ENCODE peak calls at places on chromosome 16, in four cellular contexts. N, A, J and U are unnamed samples.

GRCh38 chr16:53022374-53022773 is 30.3 kb downstream of the CHD9NB start:
- DNase-seq in J (no peak), N (peak; percentile 26), A (peak; percentile 39), U (no peak)

GRCh38 chr16:2275476-2276450 is 7.8 kb upstream of the RNPS1 start:
- DNase-seq in N (no peak), J (no peak), A (no peak), U (no peak)

GRCh38 chr16:24838554-24839266 is 7.1 kb upstream of the SLC5A11 start:
- DNase-seq in N (no peak), J (no peak), A (no peak), U (peak; percentile 39)

GRCh38 chr16:88473666-88474534 is 20.8 kb downstream of the ZFPM1 start:
- DNase-seq in A (peak; percentile 89), N (peak; percentile 81), J (no peak), U (no peak)

GRCh38 chr16:68700120-68700519 is 37.0 kb upstream of the CDH1 start:
- DNase-seq in N (no peak), A (no peak), J (no peak), U (no peak)

GRCh38 chr16:80417706-80418105 is 123.1 kb upstream of the DYNLRB2 start:
- DNase-seq in N (no peak), J (no peak), A (no peak), U (no peak)

GRCh38 chr16:64589836-64590235 is 532.0 kb downstream of the CDH11 start:
- DNase-seq in J (no peak), N (no peak), A (no peak), U (no peak)

GRCh38 chr16:14392960-14393359 is 237.1 kb downstream of the PARN start:
- DNase-seq in A (no peak), J (no peak), N (no peak), U (no peak)

GRCh38 chr16:66167564-66168291 is 198.8 kb upstream of the CDH5 start:
- DNase-seq in N (no peak), A (no peak), J (no peak), U (no peak)

GRCh38 chr16:21645261-21645721 is 7.1 kb downstream of the IGSF6 start:
- DNase-seq in A (no peak), N (no peak), J (no peak), U (no peak)

GRCh38 chr16:17070882-17071592 is 399.7 kb downstream of the XYLT1 start:
- DNase-seq in J (no peak), A (peak; percentile 49), N (peak; percentile 26), U (peak; percentile 13)

GRCh38 chr16:27243725-27244362 is 24.7 kb downstream of the NSMCE1 start:
- DNase-seq in A (no peak), J (no peak), N (no peak), U (no peak)

GRCh38 chr16:68458551-68458950 is 10.2 kb upstream of the SMPD3 start:
- DNase-seq in J (no peak), N (no peak), A (no peak), U (no peak)

GRCh38 chr16:4064950-4065352 is 51.3 kb downstream of the ADCY9 start:
- DNase-seq in J (no peak), N (no peak), A (no peak), U (no peak)
- H3K4me3 ChIP-seq in J (no peak overlapping the region), N (no peak overlapping the region), A (peak overlapping the region; percentile 17), U (no peak overlapping the region)

DNA sequence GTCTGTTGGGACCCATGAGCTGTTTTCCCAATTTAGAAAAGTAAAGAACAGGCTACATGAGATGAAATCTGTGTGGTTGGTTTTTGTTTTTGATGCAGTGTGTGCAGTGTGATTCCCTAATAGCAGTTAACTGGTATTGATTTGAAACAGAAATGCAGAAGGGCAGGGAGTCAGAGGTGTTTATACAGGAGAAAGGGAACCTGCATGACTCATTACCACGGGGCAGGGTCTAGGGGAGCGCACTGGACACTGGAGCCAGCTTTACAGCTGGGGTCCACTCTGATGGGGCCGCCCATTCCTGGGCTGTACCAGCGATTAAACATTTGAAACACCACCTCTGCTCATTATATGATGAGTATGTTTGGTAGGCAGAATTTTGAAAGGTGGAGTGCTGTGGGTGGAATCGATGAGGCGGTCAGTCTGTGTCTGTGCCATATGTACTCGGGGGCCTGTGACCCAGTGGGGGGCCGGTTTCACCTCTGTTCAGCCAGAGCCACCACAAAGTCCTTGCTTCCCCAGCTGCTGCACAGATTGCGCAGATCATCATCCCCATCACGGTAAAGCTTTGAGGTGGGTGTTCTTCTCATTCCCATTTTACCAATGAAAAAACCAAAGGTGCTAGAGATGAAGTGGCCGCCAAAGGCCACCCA is 142.5 kb downstream of the CMIP start:
- DNase-seq in J (no peak), N (no peak), A (no peak), U (no peak)
- H3K4me1 ChIP-seq in J (no peaks in the 10 kb centered on the region), N (peaks cover 18% of the 10 kb centered on the region), A (peaks cover 38% of the 10 kb centered on the region), U (no peaks in the 10 kb centered on the region)

GRCh38 chr16:73054732-73055481 is 7.0 kb upstream of the ZFHX3 start:
- DNase-seq in J (no peak), A (no peak), N (no peak), U (no peak)

GRCh38 chr16:73056911-73057310 is 9.0 kb upstream of the ZFHX3 start:
- DNase-seq in J (no peak), N (no peak), A (no peak), U (no peak)

GRCh38 chr16:73057369-73058210 is 9.7 kb upstream of the ZFHX3 start:
- DNase-seq in J (no peak), N (peak; percentile 38), A (no peak), U (no peak)

GRCh38 chr16:73058221-73058615 is 10.3 kb upstream of the ZFHX3 start:
- DNase-seq in A (peak; percentile 62), N (peak; percentile 59), J (no peak), U (no peak)

GRCh38 chr16:73056383-73056782 is 8.5 kb upstream of the ZFHX3 start:
- DNase-seq in A (no peak), N (no peak), J (no peak), U (no peak)
- H3K4me3 ChIP-seq in A (peak overlapping the region; percentile 85), N (no peak overlapping the region), J (peak overlapping the region; percentile 51), U (peak overlapping the region; percentile 60)

GRCh38 chr16:56609463-56609921 is 1.1 kb downstream of the MT2A start:
- DNase-seq in A (peak; percentile 81), N (peak; percentile 62), J (peak; percentile 70), U (peak; percentile 84)
- H3K4me1 ChIP-seq in A (peaks cover 57% of the 10 kb centered on the region), N (peaks cover 46% of the 10 kb centered on the region), J (peaks cover 64% of the 10 kb centered on the region), U (no peaks in the 10 kb centered on the region)

GRCh38 chr16:10183606-10183959 is 1.4 kb upstream of the GRIN2A start:
- DNase-seq in J (no peak), A (no peak), N (no peak), U (no peak)

GRCh38 chr16:10180042-10180770 is 2.0 kb downstream of the GRIN2A start:
- DNase-seq in J (no peak), A (no peak), N (no peak), U (no peak)

GRCh38 chr16:10180771-10181163 is 1.5 kb downstream of the GRIN2A start:
- DNase-seq in A (no peak), N (peak; percentile 47), J (no peak), U (no peak)

GRCh38 chr16:10181196-10182162 is 749 bp downstream of the GRIN2A start:
- DNase-seq in A (peak; percentile 71), N (peak; percentile 77), J (no peak), U (no peak)

DNA sequence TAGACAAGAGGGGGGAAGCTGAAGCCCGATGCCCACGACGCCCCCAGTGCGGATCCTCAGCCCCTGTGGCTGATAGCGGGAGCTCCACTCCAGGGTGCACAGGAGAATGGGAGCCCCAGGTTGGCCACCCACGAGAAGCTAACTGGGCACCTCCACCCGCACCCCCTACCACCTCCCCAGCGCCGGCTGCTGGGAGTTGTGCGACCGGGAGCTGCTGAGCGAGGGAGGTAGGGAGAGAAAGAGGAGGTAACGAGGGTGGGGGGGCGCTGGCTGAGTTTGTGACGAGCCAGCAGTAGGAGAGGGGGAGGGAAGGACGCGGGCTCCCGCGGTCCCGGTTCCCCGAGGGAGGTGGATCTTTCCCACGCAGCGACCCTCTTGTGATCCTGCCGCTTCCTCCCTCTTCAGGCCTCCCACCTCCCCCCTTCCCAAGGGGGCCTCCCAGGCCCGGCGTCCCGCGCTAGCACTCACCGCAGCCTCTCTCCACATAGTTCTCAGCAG is at the start of gene GRIN2A:
- DNase-seq in A (no peak), N (peak; percentile 15), J (no peak), U (no peak)
- H3K4me3 ChIP-seq in A (peak within 1 kb of the TSS; percentile 42), N (no peak within 1 kb of the TSS), J (peak within 1 kb of the TSS; percentile 21), U (peak within 1 kb of the TSS; percentile 9)